ENCODE peak calls at places on chromosome 14, in eight cellular contexts. A is upper lobe of left lung, B is AG04450, O is uterus, P is ascending aorta, G is cardiac fibroblast, U is cardiac muscle cell, V is colonic mucosa. N is an unnamed sample.
A peak's percentile ranks its signal among the peaks of the same experiment; 100 is the strongest.

GRCh38 chr14:21267431-21267845 is 1.8 kb downstream of the HNRNPC start:
- DNase-seq in A (no peak), B (no peak), O (no peak), P (no peak), G (no peak), U (no peak), V (no peak), N (no peak)

GRCh38 chr14:69715725-69716482 is 51.0 kb upstream of the SRSF5 start:
- DNase-seq in A (no peak), B (peak; percentile 63), O (peak; percentile 67), P (no peak), G (peak; percentile 98), U (peak; percentile 45), V (peak; percentile 65), N (peak; percentile 56)

GRCh38 chr14:103280278-103280917 is 53.6 kb upstream of the EIF5 start:
- DNase-seq in A (no peak), B (no peak), O (no peak), P (no peak), G (no peak), U (no peak), V (no peak), N (no peak)

GRCh38 chr14:60184597-60185555 is 19.7 kb upstream of the DHRS7 start:
- DNase-seq in A (no peak), B (no peak), O (no peak), P (no peak), G (no peak), U (no peak), V (no peak), N (no peak)

GRCh38 chr14:29566194-29566593 is 361.5 kb downstream of the PRKD1 start:
- DNase-seq in A (no peak), B (no peak), O (no peak), P (no peak), G (no peak), U (no peak), V (no peak), N (no peak)

GRCh38 chr14:38255673-38256357 is at the start of gene CLEC14A:
- DNase-seq in A (peak; percentile 85), B (no peak), O (no peak), P (no peak), G (no peak), U (peak; percentile 5), V (peak; percentile 18), N (peak; percentile 18)

GRCh38 chr14:80535171-80535570 is 323.9 kb upstream of the DIO2 start:
- DNase-seq in A (no peak), B (no peak), O (no peak), P (no peak), G (peak; percentile 15), U (peak; percentile 2), V (no peak), N (no peak)

GRCh38 chr14:46582826-46583225 is 68.8 kb downstream of the RPL10L start:
- DNase-seq in A (no peak), B (no peak), O (no peak), P (no peak), G (no peak), U (no peak), V (no peak), N (no peak)

GRCh38 chr14:92334050-92334449 is 11.1 kb downstream of the SLC24A4 start:
- DNase-seq in A (no peak), B (no peak), O (no peak), P (no peak), G (no peak), U (no peak), V (no peak), N (no peak)
- TF ChIP-seq CTCF in A (no peak), B (no peak), O (no peak), P (no peak), G (no peak), U (no peak), V (no peak), N (no peak)

GRCh38 chr14:90393966-90394365 is 2.9 kb upstream of the CALM1 start:
- DNase-seq in A (no peak), B (no peak), O (no peak), P (no peak), G (no peak), U (no peak), V (no peak), N (no peak)

GRCh38 chr14:90398315-90398811 is 1.5 kb downstream of the CALM1 start:
- DNase-seq in A (no peak), B (no peak), O (peak; percentile 47), P (no peak), G (no peak), U (peak; percentile 47), V (peak; percentile 58), N (peak; percentile 33)

GRCh38 chr14:90397401-90398314 is 829 bp downstream of the CALM1 start:
- DNase-seq in A (peak; percentile 94), B (no peak), O (peak; percentile 50), P (peak; percentile 43), G (peak; percentile 51), U (peak; percentile 57), V (peak; percentile 76), N (peak; percentile 56)

GRCh38 chr14:90398841-90399540 is 2.2 kb downstream of the CALM1 start:
- DNase-seq in A (no peak), B (no peak), O (no peak), P (no peak), G (no peak), U (no peak), V (no peak), N (no peak)

DNA sequence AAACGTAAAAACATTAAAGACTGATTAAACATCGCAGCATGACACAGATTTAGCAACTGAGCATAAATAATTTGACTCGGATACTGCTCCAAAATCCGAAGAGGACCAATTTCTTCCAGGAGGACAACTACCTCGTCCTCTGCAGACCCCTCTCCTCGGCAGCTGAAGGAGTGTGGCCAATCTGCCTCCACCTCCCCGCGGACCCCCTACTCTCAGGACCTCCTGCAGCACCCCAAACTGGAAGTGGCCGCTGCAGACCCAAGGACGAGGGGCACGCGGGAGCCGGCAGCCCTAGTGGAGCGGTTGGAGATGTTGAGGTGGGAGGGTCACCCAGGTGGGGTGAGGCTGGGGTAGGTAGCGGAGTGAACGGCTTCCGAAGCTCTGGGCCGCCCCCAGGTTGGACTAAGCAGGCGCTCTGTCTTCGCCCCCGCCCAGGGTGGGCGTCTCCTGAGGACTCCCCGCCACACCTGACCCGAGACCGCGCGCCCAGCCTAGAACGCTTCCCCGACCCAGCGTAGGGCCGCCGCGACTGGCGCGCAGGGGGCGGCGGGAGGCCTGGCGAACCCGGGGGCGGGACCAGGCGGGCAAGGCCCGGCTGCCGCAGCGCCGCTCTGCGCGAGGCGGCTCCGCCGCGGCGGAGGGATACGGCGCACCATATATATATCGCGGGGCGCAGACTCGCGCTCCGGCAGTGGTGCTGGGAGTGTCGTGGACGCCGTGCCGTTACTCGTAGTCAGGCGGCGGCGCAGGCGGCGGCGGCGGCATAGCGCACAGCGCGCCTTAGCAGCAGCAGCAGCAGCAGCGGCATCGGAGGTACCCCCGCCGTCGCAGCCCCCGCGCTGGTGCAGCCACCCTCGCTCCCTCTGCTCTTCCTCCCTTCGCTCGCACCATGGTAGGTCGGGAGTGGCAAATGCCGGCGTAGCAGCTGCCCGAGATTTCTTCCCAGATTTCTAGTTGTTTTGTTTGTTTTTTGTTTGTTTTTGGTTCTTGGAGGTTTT is at the start of gene CALM1:
- DNase-seq in A (peak; percentile 98), B (peak; percentile 91), O (peak; percentile 92), P (peak; percentile 54), G (peak; percentile 98), U (peak; percentile 93), V (peak; percentile 96), N (peak; percentile 93)
- TF ChIP-seq CTCF in A (peak; percentile 57), B (no peak), O (peak; percentile 21), P (peak; percentile 32), G (no peak), U (no peak), V (no peak), N (no peak)

DNA sequence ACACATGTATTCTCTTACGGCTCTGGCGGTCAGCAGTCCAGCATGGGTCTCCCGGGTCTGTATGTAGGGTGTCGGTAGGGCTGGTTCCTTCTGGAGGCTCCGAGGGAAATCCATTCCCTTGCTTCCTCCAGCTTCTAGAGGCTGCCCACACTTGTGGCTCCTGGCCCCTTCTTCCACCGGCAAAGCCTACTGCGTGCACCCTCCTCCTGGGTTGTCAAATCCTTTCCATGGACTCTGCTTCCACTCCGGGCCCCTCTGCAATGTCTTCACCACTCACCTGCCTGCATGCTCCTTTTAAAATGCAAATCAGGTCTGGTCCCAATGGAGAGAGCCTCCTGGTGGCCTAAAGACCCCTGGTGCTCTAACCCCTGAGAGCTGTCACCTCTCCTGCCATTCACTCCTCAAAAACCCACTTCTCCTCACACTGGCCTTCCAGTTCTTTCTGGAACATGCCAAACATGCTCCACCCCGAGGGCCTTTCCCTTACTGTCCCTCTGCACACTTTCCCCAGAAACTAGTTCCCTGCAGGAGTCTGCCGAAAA is 108.5 kb downstream of the DICER1 start:
- DNase-seq in A (no peak), B (no peak), O (peak; percentile 6), P (no peak), G (no peak), U (no peak), V (no peak), N (peak; percentile 2)
- TF ChIP-seq CTCF in A (no peak), B (no peak), O (no peak), P (no peak), G (no peak), U (no peak), V (no peak), N (no peak)

GRCh38 chr14:48536318-48536717 is 860.9 kb upstream of the MDGA2 start:
- DNase-seq in A (no peak), B (no peak), O (no peak), P (no peak), G (no peak), U (peak; percentile 60), V (no peak), N (no peak)
- TF ChIP-seq CTCF in A (no peak), B (no peak), O (no peak), P (no peak), G (no peak), U (no peak), V (no peak), N (no peak)

DNA sequence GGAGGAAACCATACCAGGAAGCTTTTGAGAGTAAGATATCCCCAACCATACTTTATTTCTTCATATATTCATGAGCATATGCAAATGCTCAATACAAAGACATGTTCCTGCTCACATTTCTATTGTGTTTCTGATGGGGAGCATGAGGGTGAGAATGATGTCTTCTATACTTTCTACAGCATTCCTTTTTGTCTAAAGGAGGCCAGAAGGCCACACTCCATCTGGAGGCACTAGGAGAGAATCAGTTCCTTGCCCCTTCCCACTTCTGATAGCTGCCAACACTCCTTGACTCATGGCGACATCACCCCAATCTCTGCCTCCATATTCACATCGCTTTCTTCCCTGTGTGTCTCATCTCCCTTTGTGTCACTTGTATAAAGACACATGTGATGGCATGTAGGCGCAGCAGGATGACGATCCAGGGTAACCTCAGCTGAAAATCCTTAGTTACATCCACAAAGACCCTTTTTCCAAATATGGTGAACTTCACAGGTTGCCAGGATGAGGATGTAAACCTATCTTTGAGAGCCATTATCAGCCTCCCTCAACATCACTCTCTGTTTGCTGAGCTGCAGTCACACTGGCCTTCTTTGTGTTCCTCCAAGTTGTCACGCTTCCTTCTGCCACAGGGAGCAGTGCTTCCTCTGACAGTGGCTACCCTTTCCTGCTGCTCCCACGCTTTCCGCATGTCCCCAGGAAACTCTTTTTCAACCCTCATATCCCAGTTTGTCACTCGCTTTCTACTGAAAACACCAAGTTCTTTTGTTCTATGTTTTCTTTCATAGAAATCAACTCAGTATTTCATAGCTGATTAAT is 96.9 kb downstream of the STXBP6 start:
- DNase-seq in A (no peak), B (no peak), O (no peak), P (no peak), G (no peak), U (peak; percentile 21), V (no peak), N (no peak)
- TF ChIP-seq CTCF in A (peak; percentile 18), B (no peak), O (no peak), P (no peak), G (no peak), U (no peak), V (peak; percentile 30), N (no peak)